ENCODE peak calls at places on chromosomes 3 and 15, in four cellular contexts. E is stimulated activated naive B cell treated with anti-CD40 and anti-IgM and Interleukin-4, amounts not matched to agents 10 μg/mL and 1 μg/mL and 100 μg/mL, for 72 hours; D is T-helper 2 cell; C is activated CD8-positive, alpha-beta memory T cell treated with anti-CD3 and anti-CD28 coated beads, Interleukin-2, amount 50 U/mL, for 48 hours. O is an unnamed sample.

GRCh38 chr3:66179813-66180212 is 41.0 kb upstream of the SLC25A26 start:
- DNase-seq in E (no peak), D (no peak), C (no peak), O (no peak)

GRCh38 chr3:171954644-171955365 is 84.6 kb upstream of the FNDC3B start:
- DNase-seq in E (no peak), D (no peak), C (no peak), O (no peak)

GRCh38 chr3:44509393-44509921 is 32.0 kb upstream of the ZNF445 start:
- DNase-seq in E (no peak), D (no peak), C (no peak), O (no peak)

GRCh38 chr3:185320949-185321348 is 42.0 kb upstream of the MAP3K13 start:
- DNase-seq in E (no peak), D (no peak), C (no peak), O (no peak)

GRCh38 chr3:58034738-58035511 is 26.7 kb downstream of the FLNB start:
- DNase-seq in E (peak; percentile 49), D (no peak), C (no peak), O (no peak)

GRCh38 chr3:13723676-13724207 is 156.1 kb downstream of the WNT7A start:
- DNase-seq in E (no peak), D (no peak), C (no peak), O (no peak)

GRCh38 chr3:44685128-44685800 is 27.2 kb upstream of the ZNF502 start:
- DNase-seq in E (peak; percentile 81), D (no peak), C (peak; percentile 79), O (peak; percentile 19)

GRCh38 chr3:159679900-159680299 is 308.7 kb upstream of the IL12A start:
- DNase-seq in E (no peak), D (no peak), C (no peak), O (no peak)

GRCh38 chr15:77027697-77028450 is 32.9 kb downstream of the PSTPIP1 start:
- DNase-seq in E (no peak), D (no peak), C (peak; percentile 42), O (no peak)

GRCh38 chr3:106965286-106965685 is 412.0 kb upstream of the CCDC54 start:
- DNase-seq in E (no peak), D (no peak), C (no peak), O (no peak)

GRCh38 chr15:101613130-101614000 is 38.8 kb downstream of the TM2D3 start:
- DNase-seq in E (no peak), D (no peak), C (no peak), O (no peak)

GRCh38 chr3:149701206-149701976 is 43.6 kb upstream of the WWTR1 start:
- DNase-seq in E (no peak), D (no peak), C (peak; percentile 63), O (no peak)

GRCh38 chr15:90024406-90024805 is 23.3 kb downstream of the ZNF710 start:
- DNase-seq in E (no peak), D (no peak), C (no peak), O (no peak)

GRCh38 chr15:48040166-48040817 is 80.5 kb upstream of the SLC24A5 start:
- DNase-seq in E (no peak), D (no peak), C (no peak), O (no peak)

GRCh38 chr3:141557961-141558706 is 71.3 kb downstream of the RASA2 start:
- DNase-seq in E (no peak), D (no peak), C (no peak), O (no peak)

GRCh38 chr3:193190387-193190786 is 50.6 kb upstream of the PLAAT1 start:
- DNase-seq in E (no peak), D (no peak), C (no peak), O (no peak)

GRCh38 chr3:184942735-184943134 is 130.8 kb downstream of the VPS8 start:
- DNase-seq in E (no peak), D (no peak), C (no peak), O (no peak)

GRCh38 chr3:45154641-45155147 is 8.5 kb upstream of the CDCP1 start:
- DNase-seq in E (no peak), D (no peak), C (no peak), O (no peak)

GRCh38 chr3:165607221-165607620 is 230.0 kb downstream of the BCHE start:
- DNase-seq in E (no peak), D (no peak), C (no peak), O (no peak)

GRCh38 chr3:182118081-182118480 is 406.4 kb downstream of the SOX2 start:
- DNase-seq in E (no peak), D (no peak), C (no peak), O (no peak)

GRCh38 chr15:84868037-84868880 is 16.2 kb upstream of the SLC28A1 start:
- DNase-seq in E (no peak), D (no peak), C (no peak), O (no peak)

GRCh38 chr3:149579838-149580542 is 77.8 kb downstream of the WWTR1 start:
- DNase-seq in E (no peak), D (no peak), C (no peak), O (no peak)

GRCh38 chr3:145251311-145251710 is 909.7 kb downstream of the PLOD2 start:
- DNase-seq in E (no peak), D (no peak), C (no peak), O (no peak)

GRCh38 chr3:50112462-50112861 is 23.7 kb downstream of the RBM5 start:
- DNase-seq in E (no peak), D (no peak), C (no peak), O (no peak)